ENCODE peak calls at places on chromosomes 13 and 19, in ten cellular contexts. One of them, this sample, is unnamed.

GRCh38 chr19:13143135-13143534 is 7.0 kb downstream of the STX10 start:
- DNase-seq in activated naive CD4-positive, alpha-beta T cell: no peak
- DNase-seq in HuH-7: no peak
- DNase-seq in activated effector memory CD4-positive, alpha-beta T cell treated with Interleukin-2 at 50 U/mL for 16 hours: no peak
- DNase-seq in stimulated activated effector memory CD8-positive, alpha-beta T cell treated with anti-CD3 and anti-CD28 coated beads, Interleukin-12 subunit alpha, Interleukin-12 subunit beta, amount 100 ng/mL, for 72 hours: no peak
- DNase-seq in substantia nigra: no peak
- DNase-seq in CD4-positive, CD25-positive, alpha-beta regulatory T cell: no peak
- DNase-seq in activated T-helper 1 cell treated with anti-CD3 and anti-CD28 coated beads, Interleukin-12 subunit alpha, Interleukin-12 subunit beta, Interleukin-2, Interleukin-4 antibody, amounts not matched to agents 30 ng/mL and 10 ng/mL and 1 ng/mL, durations not matched to agents 14 hours and 24 hours and 36 hours: no peak
- DNase-seq in fibroblast of gingiva: peak
- DNase-seq in mesendoderm: no peak
- DNase-seq in this sample: no peak

GRCh38 chr19:39307822-39308530 is 11.8 kb downstream of the IFNL1 start:
- DNase-seq in HuH-7: no peak
- DNase-seq in stimulated activated effector memory CD8-positive, alpha-beta T cell treated with anti-CD3 and anti-CD28 coated beads, Interleukin-12 subunit alpha, Interleukin-12 subunit beta, amount 100 ng/mL, for 72 hours: no peak
- DNase-seq in activated naive CD4-positive, alpha-beta T cell: no peak
- DNase-seq in activated T-helper 1 cell treated with anti-CD3 and anti-CD28 coated beads, Interleukin-12 subunit alpha, Interleukin-12 subunit beta, Interleukin-2, Interleukin-4 antibody, amounts not matched to agents 30 ng/mL and 10 ng/mL and 1 ng/mL, durations not matched to agents 14 hours and 24 hours and 36 hours: no peak
- DNase-seq in substantia nigra: no peak
- DNase-seq in mesendoderm: peak
- DNase-seq in CD4-positive, CD25-positive, alpha-beta regulatory T cell: no peak
- DNase-seq in activated effector memory CD4-positive, alpha-beta T cell treated with Interleukin-2 at 50 U/mL for 16 hours: no peak
- DNase-seq in fibroblast of gingiva: no peak
- DNase-seq in this sample: no peak

GRCh38 chr19:5045956-5046338 is 77.0 kb downstream of the KDM4B start:
- DNase-seq in CD4-positive, CD25-positive, alpha-beta regulatory T cell: no peak
- DNase-seq in mesendoderm: no peak
- DNase-seq in HuH-7: peak
- DNase-seq in activated effector memory CD4-positive, alpha-beta T cell treated with Interleukin-2 at 50 U/mL for 16 hours: no peak
- DNase-seq in stimulated activated effector memory CD8-positive, alpha-beta T cell treated with anti-CD3 and anti-CD28 coated beads, Interleukin-12 subunit alpha, Interleukin-12 subunit beta, amount 100 ng/mL, for 72 hours: no peak
- DNase-seq in fibroblast of gingiva: no peak
- DNase-seq in activated naive CD4-positive, alpha-beta T cell: no peak
- DNase-seq in activated T-helper 1 cell treated with anti-CD3 and anti-CD28 coated beads, Interleukin-12 subunit alpha, Interleukin-12 subunit beta, Interleukin-2, Interleukin-4 antibody, amounts not matched to agents 30 ng/mL and 10 ng/mL and 1 ng/mL, durations not matched to agents 14 hours and 24 hours and 36 hours: no peak
- DNase-seq in substantia nigra: no peak
- DNase-seq in this sample: no peak

GRCh38 chr19:46784262-46785053 is 3.9 kb downstream of the SLC1A5 start:
- DNase-seq in CD4-positive, CD25-positive, alpha-beta regulatory T cell: peak
- DNase-seq in activated T-helper 1 cell treated with anti-CD3 and anti-CD28 coated beads, Interleukin-12 subunit alpha, Interleukin-12 subunit beta, Interleukin-2, Interleukin-4 antibody, amounts not matched to agents 30 ng/mL and 10 ng/mL and 1 ng/mL, durations not matched to agents 14 hours and 24 hours and 36 hours: peak
- DNase-seq in substantia nigra: no peak
- DNase-seq in activated naive CD4-positive, alpha-beta T cell: peak
- DNase-seq in stimulated activated effector memory CD8-positive, alpha-beta T cell treated with anti-CD3 and anti-CD28 coated beads, Interleukin-12 subunit alpha, Interleukin-12 subunit beta, amount 100 ng/mL, for 72 hours: peak
- DNase-seq in mesendoderm: peak
- DNase-seq in activated effector memory CD4-positive, alpha-beta T cell treated with Interleukin-2 at 50 U/mL for 16 hours: peak
- DNase-seq in HuH-7: peak
- DNase-seq in fibroblast of gingiva: peak
- DNase-seq in this sample: no peak

GRCh38 chr19:10533656-10534386 is 9.9 kb upstream of the ATG4D start:
- DNase-seq in HuH-7: no peak
- DNase-seq in fibroblast of gingiva: peak
- DNase-seq in substantia nigra: no peak
- DNase-seq in activated T-helper 1 cell treated with anti-CD3 and anti-CD28 coated beads, Interleukin-12 subunit alpha, Interleukin-12 subunit beta, Interleukin-2, Interleukin-4 antibody, amounts not matched to agents 30 ng/mL and 10 ng/mL and 1 ng/mL, durations not matched to agents 14 hours and 24 hours and 36 hours: no peak
- DNase-seq in activated naive CD4-positive, alpha-beta T cell: no peak
- DNase-seq in stimulated activated effector memory CD8-positive, alpha-beta T cell treated with anti-CD3 and anti-CD28 coated beads, Interleukin-12 subunit alpha, Interleukin-12 subunit beta, amount 100 ng/mL, for 72 hours: no peak
- DNase-seq in CD4-positive, CD25-positive, alpha-beta regulatory T cell: no peak
- DNase-seq in activated effector memory CD4-positive, alpha-beta T cell treated with Interleukin-2 at 50 U/mL for 16 hours: no peak
- DNase-seq in mesendoderm: no peak
- DNase-seq in this sample: no peak

GRCh38 chr19:15263361-15263985 is 31.2 kb upstream of the EPHX3 start:
- DNase-seq in substantia nigra: no peak
- DNase-seq in HuH-7: no peak
- DNase-seq in mesendoderm: no peak
- DNase-seq in activated naive CD4-positive, alpha-beta T cell: no peak
- DNase-seq in fibroblast of gingiva: no peak
- DNase-seq in activated effector memory CD4-positive, alpha-beta T cell treated with Interleukin-2 at 50 U/mL for 16 hours: no peak
- DNase-seq in CD4-positive, CD25-positive, alpha-beta regulatory T cell: no peak
- DNase-seq in activated T-helper 1 cell treated with anti-CD3 and anti-CD28 coated beads, Interleukin-12 subunit alpha, Interleukin-12 subunit beta, Interleukin-2, Interleukin-4 antibody, amounts not matched to agents 30 ng/mL and 10 ng/mL and 1 ng/mL, durations not matched to agents 14 hours and 24 hours and 36 hours: no peak
- DNase-seq in stimulated activated effector memory CD8-positive, alpha-beta T cell treated with anti-CD3 and anti-CD28 coated beads, Interleukin-12 subunit alpha, Interleukin-12 subunit beta, amount 100 ng/mL, for 72 hours: no peak
- DNase-seq in this sample: no peak

GRCh38 chr19:38713227-38713649 is 31.0 kb downstream of the CAPN12 start:
- DNase-seq in CD4-positive, CD25-positive, alpha-beta regulatory T cell: no peak
- DNase-seq in activated T-helper 1 cell treated with anti-CD3 and anti-CD28 coated beads, Interleukin-12 subunit alpha, Interleukin-12 subunit beta, Interleukin-2, Interleukin-4 antibody, amounts not matched to agents 30 ng/mL and 10 ng/mL and 1 ng/mL, durations not matched to agents 14 hours and 24 hours and 36 hours: no peak
- DNase-seq in stimulated activated effector memory CD8-positive, alpha-beta T cell treated with anti-CD3 and anti-CD28 coated beads, Interleukin-12 subunit alpha, Interleukin-12 subunit beta, amount 100 ng/mL, for 72 hours: no peak
- DNase-seq in activated effector memory CD4-positive, alpha-beta T cell treated with Interleukin-2 at 50 U/mL for 16 hours: no peak
- DNase-seq in substantia nigra: peak
- DNase-seq in fibroblast of gingiva: peak
- DNase-seq in mesendoderm: no peak
- DNase-seq in HuH-7: no peak
- DNase-seq in activated naive CD4-positive, alpha-beta T cell: no peak
- DNase-seq in this sample: no peak

GRCh38 chr19:56367829-56368711 is 25.3 kb downstream of the ZNF582 start:
- DNase-seq in substantia nigra: peak
- DNase-seq in HuH-7: peak
- DNase-seq in activated effector memory CD4-positive, alpha-beta T cell treated with Interleukin-2 at 50 U/mL for 16 hours: peak
- DNase-seq in CD4-positive, CD25-positive, alpha-beta regulatory T cell: peak
- DNase-seq in mesendoderm: peak
- DNase-seq in fibroblast of gingiva: peak
- DNase-seq in activated naive CD4-positive, alpha-beta T cell: peak
- DNase-seq in stimulated activated effector memory CD8-positive, alpha-beta T cell treated with anti-CD3 and anti-CD28 coated beads, Interleukin-12 subunit alpha, Interleukin-12 subunit beta, amount 100 ng/mL, for 72 hours: peak
- DNase-seq in activated T-helper 1 cell treated with anti-CD3 and anti-CD28 coated beads, Interleukin-12 subunit alpha, Interleukin-12 subunit beta, Interleukin-2, Interleukin-4 antibody, amounts not matched to agents 30 ng/mL and 10 ng/mL and 1 ng/mL, durations not matched to agents 14 hours and 24 hours and 36 hours: peak
- DNase-seq in this sample: peak

GRCh38 chr13:27923794-27924528 is 4.2 kb downstream of the PDX1 start:
- DNase-seq in CD4-positive, CD25-positive, alpha-beta regulatory T cell: no peak
- DNase-seq in activated T-helper 1 cell treated with anti-CD3 and anti-CD28 coated beads, Interleukin-12 subunit alpha, Interleukin-12 subunit beta, Interleukin-2, Interleukin-4 antibody, amounts not matched to agents 30 ng/mL and 10 ng/mL and 1 ng/mL, durations not matched to agents 14 hours and 24 hours and 36 hours: no peak
- DNase-seq in activated effector memory CD4-positive, alpha-beta T cell treated with Interleukin-2 at 50 U/mL for 16 hours: no peak
- DNase-seq in HuH-7: no peak
- DNase-seq in stimulated activated effector memory CD8-positive, alpha-beta T cell treated with anti-CD3 and anti-CD28 coated beads, Interleukin-12 subunit alpha, Interleukin-12 subunit beta, amount 100 ng/mL, for 72 hours: peak
- DNase-seq in substantia nigra: no peak
- DNase-seq in fibroblast of gingiva: no peak
- DNase-seq in mesendoderm: no peak
- DNase-seq in activated naive CD4-positive, alpha-beta T cell: no peak
- DNase-seq in this sample: no peak

GRCh38 chr19:14843169-14843568 is 5.6 kb downstream of the OR7A10 start:
- DNase-seq in stimulated activated effector memory CD8-positive, alpha-beta T cell treated with anti-CD3 and anti-CD28 coated beads, Interleukin-12 subunit alpha, Interleukin-12 subunit beta, amount 100 ng/mL, for 72 hours: no peak
- DNase-seq in CD4-positive, CD25-positive, alpha-beta regulatory T cell: no peak
- DNase-seq in substantia nigra: no peak
- DNase-seq in HuH-7: no peak
- DNase-seq in fibroblast of gingiva: no peak
- DNase-seq in activated T-helper 1 cell treated with anti-CD3 and anti-CD28 coated beads, Interleukin-12 subunit alpha, Interleukin-12 subunit beta, Interleukin-2, Interleukin-4 antibody, amounts not matched to agents 30 ng/mL and 10 ng/mL and 1 ng/mL, durations not matched to agents 14 hours and 24 hours and 36 hours: no peak
- DNase-seq in activated naive CD4-positive, alpha-beta T cell: no peak
- DNase-seq in activated effector memory CD4-positive, alpha-beta T cell treated with Interleukin-2 at 50 U/mL for 16 hours: no peak
- DNase-seq in mesendoderm: no peak
- DNase-seq in this sample: no peak

GRCh38 chr13:101489635-101490034 is 37.2 kb downstream of the ITGBL1 start:
- DNase-seq in CD4-positive, CD25-positive, alpha-beta regulatory T cell: no peak
- DNase-seq in HuH-7: no peak
- DNase-seq in fibroblast of gingiva: no peak
- DNase-seq in activated T-helper 1 cell treated with anti-CD3 and anti-CD28 coated beads, Interleukin-12 subunit alpha, Interleukin-12 subunit beta, Interleukin-2, Interleukin-4 antibody, amounts not matched to agents 30 ng/mL and 10 ng/mL and 1 ng/mL, durations not matched to agents 14 hours and 24 hours and 36 hours: no peak
- DNase-seq in stimulated activated effector memory CD8-positive, alpha-beta T cell treated with anti-CD3 and anti-CD28 coated beads, Interleukin-12 subunit alpha, Interleukin-12 subunit beta, amount 100 ng/mL, for 72 hours: no peak
- DNase-seq in substantia nigra: no peak
- DNase-seq in mesendoderm: no peak
- DNase-seq in activated effector memory CD4-positive, alpha-beta T cell treated with Interleukin-2 at 50 U/mL for 16 hours: no peak
- DNase-seq in activated naive CD4-positive, alpha-beta T cell: no peak
- DNase-seq in this sample: no peak

GRCh38 chr13:110444226-110444653 is 117.3 kb downstream of the RAB20 start:
- DNase-seq in mesendoderm: no peak
- DNase-seq in stimulated activated effector memory CD8-positive, alpha-beta T cell treated with anti-CD3 and anti-CD28 coated beads, Interleukin-12 subunit alpha, Interleukin-12 subunit beta, amount 100 ng/mL, for 72 hours: no peak
- DNase-seq in substantia nigra: no peak
- DNase-seq in activated T-helper 1 cell treated with anti-CD3 and anti-CD28 coated beads, Interleukin-12 subunit alpha, Interleukin-12 subunit beta, Interleukin-2, Interleukin-4 antibody, amounts not matched to agents 30 ng/mL and 10 ng/mL and 1 ng/mL, durations not matched to agents 14 hours and 24 hours and 36 hours: no peak
- DNase-seq in fibroblast of gingiva: peak
- DNase-seq in HuH-7: no peak
- DNase-seq in CD4-positive, CD25-positive, alpha-beta regulatory T cell: no peak
- DNase-seq in activated naive CD4-positive, alpha-beta T cell: no peak
- DNase-seq in activated effector memory CD4-positive, alpha-beta T cell treated with Interleukin-2 at 50 U/mL for 16 hours: no peak
- DNase-seq in this sample: no peak

GRCh38 chr19:39941615-39942507 is 7.4 kb upstream of the FCGBP start:
- DNase-seq in activated T-helper 1 cell treated with anti-CD3 and anti-CD28 coated beads, Interleukin-12 subunit alpha, Interleukin-12 subunit beta, Interleukin-2, Interleukin-4 antibody, amounts not matched to agents 30 ng/mL and 10 ng/mL and 1 ng/mL, durations not matched to agents 14 hours and 24 hours and 36 hours: peak
- DNase-seq in activated effector memory CD4-positive, alpha-beta T cell treated with Interleukin-2 at 50 U/mL for 16 hours: peak
- DNase-seq in mesendoderm: no peak
- DNase-seq in CD4-positive, CD25-positive, alpha-beta regulatory T cell: peak
- DNase-seq in fibroblast of gingiva: no peak
- DNase-seq in activated naive CD4-positive, alpha-beta T cell: no peak
- DNase-seq in stimulated activated effector memory CD8-positive, alpha-beta T cell treated with anti-CD3 and anti-CD28 coated beads, Interleukin-12 subunit alpha, Interleukin-12 subunit beta, amount 100 ng/mL, for 72 hours: peak
- DNase-seq in HuH-7: no peak
- DNase-seq in substantia nigra: no peak
- DNase-seq in this sample: no peak

GRCh38 chr13:51192348-51192747 is 29.9 kb upstream of the FAM124A start:
- DNase-seq in stimulated activated effector memory CD8-positive, alpha-beta T cell treated with anti-CD3 and anti-CD28 coated beads, Interleukin-12 subunit alpha, Interleukin-12 subunit beta, amount 100 ng/mL, for 72 hours: no peak
- DNase-seq in HuH-7: no peak
- DNase-seq in activated effector memory CD4-positive, alpha-beta T cell treated with Interleukin-2 at 50 U/mL for 16 hours: no peak
- DNase-seq in fibroblast of gingiva: no peak
- DNase-seq in activated naive CD4-positive, alpha-beta T cell: no peak
- DNase-seq in CD4-positive, CD25-positive, alpha-beta regulatory T cell: no peak
- DNase-seq in substantia nigra: no peak
- DNase-seq in activated T-helper 1 cell treated with anti-CD3 and anti-CD28 coated beads, Interleukin-12 subunit alpha, Interleukin-12 subunit beta, Interleukin-2, Interleukin-4 antibody, amounts not matched to agents 30 ng/mL and 10 ng/mL and 1 ng/mL, durations not matched to agents 14 hours and 24 hours and 36 hours: no peak
- DNase-seq in mesendoderm: no peak
- DNase-seq in this sample: no peak

GRCh38 chr19:44998025-44998424 is 3.2 kb upstream of the RELB start:
- DNase-seq in activated T-helper 1 cell treated with anti-CD3 and anti-CD28 coated beads, Interleukin-12 subunit alpha, Interleukin-12 subunit beta, Interleukin-2, Interleukin-4 antibody, amounts not matched to agents 30 ng/mL and 10 ng/mL and 1 ng/mL, durations not matched to agents 14 hours and 24 hours and 36 hours: no peak
- DNase-seq in HuH-7: no peak
- DNase-seq in fibroblast of gingiva: no peak
- DNase-seq in mesendoderm: no peak
- DNase-seq in CD4-positive, CD25-positive, alpha-beta regulatory T cell: no peak
- DNase-seq in stimulated activated effector memory CD8-positive, alpha-beta T cell treated with anti-CD3 and anti-CD28 coated beads, Interleukin-12 subunit alpha, Interleukin-12 subunit beta, amount 100 ng/mL, for 72 hours: no peak
- DNase-seq in substantia nigra: no peak
- DNase-seq in activated effector memory CD4-positive, alpha-beta T cell treated with Interleukin-2 at 50 U/mL for 16 hours: no peak
- DNase-seq in activated naive CD4-positive, alpha-beta T cell: no peak
- DNase-seq in this sample: no peak

GRCh38 chr13:102845289-102845629 is 573 bp upstream of the ERCC5 start:
- DNase-seq in substantia nigra: no peak
- DNase-seq in activated naive CD4-positive, alpha-beta T cell: no peak
- DNase-seq in HuH-7: no peak
- DNase-seq in activated T-helper 1 cell treated with anti-CD3 and anti-CD28 coated beads, Interleukin-12 subunit alpha, Interleukin-12 subunit beta, Interleukin-2, Interleukin-4 antibody, amounts not matched to agents 30 ng/mL and 10 ng/mL and 1 ng/mL, durations not matched to agents 14 hours and 24 hours and 36 hours: no peak
- DNase-seq in stimulated activated effector memory CD8-positive, alpha-beta T cell treated with anti-CD3 and anti-CD28 coated beads, Interleukin-12 subunit alpha, Interleukin-12 subunit beta, amount 100 ng/mL, for 72 hours: no peak
- DNase-seq in activated effector memory CD4-positive, alpha-beta T cell treated with Interleukin-2 at 50 U/mL for 16 hours: no peak
- DNase-seq in fibroblast of gingiva: no peak
- DNase-seq in mesendoderm: no peak
- DNase-seq in CD4-positive, CD25-positive, alpha-beta regulatory T cell: no peak
- DNase-seq in this sample: no peak

GRCh38 chr19:53877361-53877766 is 4.6 kb upstream of the PRKCG start:
- DNase-seq in HuH-7: no peak
- DNase-seq in activated T-helper 1 cell treated with anti-CD3 and anti-CD28 coated beads, Interleukin-12 subunit alpha, Interleukin-12 subunit beta, Interleukin-2, Interleukin-4 antibody, amounts not matched to agents 30 ng/mL and 10 ng/mL and 1 ng/mL, durations not matched to agents 14 hours and 24 hours and 36 hours: peak
- DNase-seq in fibroblast of gingiva: no peak
- DNase-seq in mesendoderm: no peak
- DNase-seq in CD4-positive, CD25-positive, alpha-beta regulatory T cell: peak
- DNase-seq in substantia nigra: no peak
- DNase-seq in stimulated activated effector memory CD8-positive, alpha-beta T cell treated with anti-CD3 and anti-CD28 coated beads, Interleukin-12 subunit alpha, Interleukin-12 subunit beta, amount 100 ng/mL, for 72 hours: no peak
- DNase-seq in activated naive CD4-positive, alpha-beta T cell: no peak
- DNase-seq in activated effector memory CD4-positive, alpha-beta T cell treated with Interleukin-2 at 50 U/mL for 16 hours: no peak
- DNase-seq in this sample: no peak

GRCh38 chr19:39499082-39499642 is 415 bp downstream of the DLL3 start:
- DNase-seq in activated T-helper 1 cell treated with anti-CD3 and anti-CD28 coated beads, Interleukin-12 subunit alpha, Interleukin-12 subunit beta, Interleukin-2, Interleukin-4 antibody, amounts not matched to agents 30 ng/mL and 10 ng/mL and 1 ng/mL, durations not matched to agents 14 hours and 24 hours and 36 hours: no peak
- DNase-seq in CD4-positive, CD25-positive, alpha-beta regulatory T cell: no peak
- DNase-seq in substantia nigra: no peak
- DNase-seq in mesendoderm: peak
- DNase-seq in HuH-7: no peak
- DNase-seq in stimulated activated effector memory CD8-positive, alpha-beta T cell treated with anti-CD3 and anti-CD28 coated beads, Interleukin-12 subunit alpha, Interleukin-12 subunit beta, amount 100 ng/mL, for 72 hours: no peak
- DNase-seq in fibroblast of gingiva: no peak
- DNase-seq in activated naive CD4-positive, alpha-beta T cell: no peak
- DNase-seq in activated effector memory CD4-positive, alpha-beta T cell treated with Interleukin-2 at 50 U/mL for 16 hours: no peak
- DNase-seq in this sample: no peak

GRCh38 chr19:18729933-18730530 is 46.6 kb downstream of the CRTC1 start:
- DNase-seq in activated naive CD4-positive, alpha-beta T cell: no peak
- DNase-seq in stimulated activated effector memory CD8-positive, alpha-beta T cell treated with anti-CD3 and anti-CD28 coated beads, Interleukin-12 subunit alpha, Interleukin-12 subunit beta, amount 100 ng/mL, for 72 hours: no peak
- DNase-seq in activated effector memory CD4-positive, alpha-beta T cell treated with Interleukin-2 at 50 U/mL for 16 hours: no peak
- DNase-seq in HuH-7: no peak
- DNase-seq in CD4-positive, CD25-positive, alpha-beta regulatory T cell: no peak
- DNase-seq in mesendoderm: no peak
- DNase-seq in substantia nigra: no peak
- DNase-seq in fibroblast of gingiva: no peak
- DNase-seq in activated T-helper 1 cell treated with anti-CD3 and anti-CD28 coated beads, Interleukin-12 subunit alpha, Interleukin-12 subunit beta, Interleukin-2, Interleukin-4 antibody, amounts not matched to agents 30 ng/mL and 10 ng/mL and 1 ng/mL, durations not matched to agents 14 hours and 24 hours and 36 hours: no peak
- DNase-seq in this sample: no peak

GRCh38 chr19:18373892-18374629 is 11.9 kb upstream of the GDF15 start:
- DNase-seq in fibroblast of gingiva: peak
- DNase-seq in activated effector memory CD4-positive, alpha-beta T cell treated with Interleukin-2 at 50 U/mL for 16 hours: peak
- DNase-seq in HuH-7: peak
- DNase-seq in activated naive CD4-positive, alpha-beta T cell: no peak
- DNase-seq in stimulated activated effector memory CD8-positive, alpha-beta T cell treated with anti-CD3 and anti-CD28 coated beads, Interleukin-12 subunit alpha, Interleukin-12 subunit beta, amount 100 ng/mL, for 72 hours: peak
- DNase-seq in activated T-helper 1 cell treated with anti-CD3 and anti-CD28 coated beads, Interleukin-12 subunit alpha, Interleukin-12 subunit beta, Interleukin-2, Interleukin-4 antibody, amounts not matched to agents 30 ng/mL and 10 ng/mL and 1 ng/mL, durations not matched to agents 14 hours and 24 hours and 36 hours: peak
- DNase-seq in CD4-positive, CD25-positive, alpha-beta regulatory T cell: peak
- DNase-seq in substantia nigra: peak
- DNase-seq in mesendoderm: peak
- DNase-seq in this sample: peak

GRCh38 chr19:15841875-15842569 is 26.6 kb upstream of the OR10H1 start:
- DNase-seq in CD4-positive, CD25-positive, alpha-beta regulatory T cell: no peak
- DNase-seq in activated T-helper 1 cell treated with anti-CD3 and anti-CD28 coated beads, Interleukin-12 subunit alpha, Interleukin-12 subunit beta, Interleukin-2, Interleukin-4 antibody, amounts not matched to agents 30 ng/mL and 10 ng/mL and 1 ng/mL, durations not matched to agents 14 hours and 24 hours and 36 hours: no peak
- DNase-seq in fibroblast of gingiva: no peak
- DNase-seq in mesendoderm: no peak
- DNase-seq in substantia nigra: no peak
- DNase-seq in stimulated activated effector memory CD8-positive, alpha-beta T cell treated with anti-CD3 and anti-CD28 coated beads, Interleukin-12 subunit alpha, Interleukin-12 subunit beta, amount 100 ng/mL, for 72 hours: no peak
- DNase-seq in activated naive CD4-positive, alpha-beta T cell: no peak
- DNase-seq in activated effector memory CD4-positive, alpha-beta T cell treated with Interleukin-2 at 50 U/mL for 16 hours: no peak
- DNase-seq in HuH-7: peak
- DNase-seq in this sample: no peak

GRCh38 chr13:41061075-41061913 is at the start of gene WBP4:
- DNase-seq in fibroblast of gingiva: peak
- DNase-seq in stimulated activated effector memory CD8-positive, alpha-beta T cell treated with anti-CD3 and anti-CD28 coated beads, Interleukin-12 subunit alpha, Interleukin-12 subunit beta, amount 100 ng/mL, for 72 hours: peak
- DNase-seq in substantia nigra: peak
- DNase-seq in activated naive CD4-positive, alpha-beta T cell: peak
- DNase-seq in CD4-positive, CD25-positive, alpha-beta regulatory T cell: peak
- DNase-seq in mesendoderm: peak
- DNase-seq in HuH-7: peak
- DNase-seq in activated T-helper 1 cell treated with anti-CD3 and anti-CD28 coated beads, Interleukin-12 subunit alpha, Interleukin-12 subunit beta, Interleukin-2, Interleukin-4 antibody, amounts not matched to agents 30 ng/mL and 10 ng/mL and 1 ng/mL, durations not matched to agents 14 hours and 24 hours and 36 hours: peak
- DNase-seq in activated effector memory CD4-positive, alpha-beta T cell treated with Interleukin-2 at 50 U/mL for 16 hours: peak
- DNase-seq in this sample: peak

GRCh38 chr13:49494645-49495044 is 1.1 kb upstream of the PHF11 start:
- DNase-seq in mesendoderm: no peak
- DNase-seq in CD4-positive, CD25-positive, alpha-beta regulatory T cell: no peak
- DNase-seq in activated T-helper 1 cell treated with anti-CD3 and anti-CD28 coated beads, Interleukin-12 subunit alpha, Interleukin-12 subunit beta, Interleukin-2, Interleukin-4 antibody, amounts not matched to agents 30 ng/mL and 10 ng/mL and 1 ng/mL, durations not matched to agents 14 hours and 24 hours and 36 hours: no peak
- DNase-seq in activated naive CD4-positive, alpha-beta T cell: no peak
- DNase-seq in substantia nigra: no peak
- DNase-seq in fibroblast of gingiva: no peak
- DNase-seq in HuH-7: no peak
- DNase-seq in stimulated activated effector memory CD8-positive, alpha-beta T cell treated with anti-CD3 and anti-CD28 coated beads, Interleukin-12 subunit alpha, Interleukin-12 subunit beta, amount 100 ng/mL, for 72 hours: no peak
- DNase-seq in activated effector memory CD4-positive, alpha-beta T cell treated with Interleukin-2 at 50 U/mL for 16 hours: no peak
- DNase-seq in this sample: no peak

GRCh38 chr13:98480915-98481510 is 95.9 kb downstream of the STK24 start:
- DNase-seq in substantia nigra: no peak
- DNase-seq in CD4-positive, CD25-positive, alpha-beta regulatory T cell: no peak
- DNase-seq in activated naive CD4-positive, alpha-beta T cell: no peak
- DNase-seq in fibroblast of gingiva: no peak
- DNase-seq in activated effector memory CD4-positive, alpha-beta T cell treated with Interleukin-2 at 50 U/mL for 16 hours: no peak
- DNase-seq in HuH-7: no peak
- DNase-seq in activated T-helper 1 cell treated with anti-CD3 and anti-CD28 coated beads, Interleukin-12 subunit alpha, Interleukin-12 subunit beta, Interleukin-2, Interleukin-4 antibody, amounts not matched to agents 30 ng/mL and 10 ng/mL and 1 ng/mL, durations not matched to agents 14 hours and 24 hours and 36 hours: no peak
- DNase-seq in mesendoderm: no peak
- DNase-seq in stimulated activated effector memory CD8-positive, alpha-beta T cell treated with anti-CD3 and anti-CD28 coated beads, Interleukin-12 subunit alpha, Interleukin-12 subunit beta, amount 100 ng/mL, for 72 hours: peak
- DNase-seq in this sample: no peak

GRCh38 chr19:43469160-43469480 is 3.7 kb upstream of the LYPD3 start:
- DNase-seq in fibroblast of gingiva: peak
- DNase-seq in substantia nigra: no peak
- DNase-seq in CD4-positive, CD25-positive, alpha-beta regulatory T cell: no peak
- DNase-seq in mesendoderm: no peak
- DNase-seq in stimulated activated effector memory CD8-positive, alpha-beta T cell treated with anti-CD3 and anti-CD28 coated beads, Interleukin-12 subunit alpha, Interleukin-12 subunit beta, amount 100 ng/mL, for 72 hours: no peak
- DNase-seq in HuH-7: no peak
- DNase-seq in activated naive CD4-positive, alpha-beta T cell: no peak
- DNase-seq in activated T-helper 1 cell treated with anti-CD3 and anti-CD28 coated beads, Interleukin-12 subunit alpha, Interleukin-12 subunit beta, Interleukin-2, Interleukin-4 antibody, amounts not matched to agents 30 ng/mL and 10 ng/mL and 1 ng/mL, durations not matched to agents 14 hours and 24 hours and 36 hours: no peak
- DNase-seq in activated effector memory CD4-positive, alpha-beta T cell treated with Interleukin-2 at 50 U/mL for 16 hours: no peak
- DNase-seq in this sample: no peak

GRCh38 chr13:66558511-66558910 is 671.6 kb downstream of the PCDH9 start:
- DNase-seq in substantia nigra: no peak
- DNase-seq in activated naive CD4-positive, alpha-beta T cell: no peak
- DNase-seq in HuH-7: no peak
- DNase-seq in stimulated activated effector memory CD8-positive, alpha-beta T cell treated with anti-CD3 and anti-CD28 coated beads, Interleukin-12 subunit alpha, Interleukin-12 subunit beta, amount 100 ng/mL, for 72 hours: no peak
- DNase-seq in activated T-helper 1 cell treated with anti-CD3 and anti-CD28 coated beads, Interleukin-12 subunit alpha, Interleukin-12 subunit beta, Interleukin-2, Interleukin-4 antibody, amounts not matched to agents 30 ng/mL and 10 ng/mL and 1 ng/mL, durations not matched to agents 14 hours and 24 hours and 36 hours: no peak
- DNase-seq in CD4-positive, CD25-positive, alpha-beta regulatory T cell: no peak
- DNase-seq in mesendoderm: peak
- DNase-seq in activated effector memory CD4-positive, alpha-beta T cell treated with Interleukin-2 at 50 U/mL for 16 hours: no peak
- DNase-seq in fibroblast of gingiva: peak
- DNase-seq in this sample: no peak

GRCh38 chr13:64075543-64076271 is 2660.1 kb upstream of the PCDH20 start:
- DNase-seq in fibroblast of gingiva: no peak
- DNase-seq in substantia nigra: no peak
- DNase-seq in mesendoderm: no peak
- DNase-seq in activated effector memory CD4-positive, alpha-beta T cell treated with Interleukin-2 at 50 U/mL for 16 hours: no peak
- DNase-seq in HuH-7: peak
- DNase-seq in stimulated activated effector memory CD8-positive, alpha-beta T cell treated with anti-CD3 and anti-CD28 coated beads, Interleukin-12 subunit alpha, Interleukin-12 subunit beta, amount 100 ng/mL, for 72 hours: no peak
- DNase-seq in activated naive CD4-positive, alpha-beta T cell: no peak
- DNase-seq in activated T-helper 1 cell treated with anti-CD3 and anti-CD28 coated beads, Interleukin-12 subunit alpha, Interleukin-12 subunit beta, Interleukin-2, Interleukin-4 antibody, amounts not matched to agents 30 ng/mL and 10 ng/mL and 1 ng/mL, durations not matched to agents 14 hours and 24 hours and 36 hours: no peak
- DNase-seq in CD4-positive, CD25-positive, alpha-beta regulatory T cell: no peak
- DNase-seq in this sample: no peak

GRCh38 chr19:35120492-35120891 is 4.9 kb downstream of the FXYD3 start:
- DNase-seq in fibroblast of gingiva: peak
- DNase-seq in CD4-positive, CD25-positive, alpha-beta regulatory T cell: no peak
- DNase-seq in mesendoderm: no peak
- DNase-seq in stimulated activated effector memory CD8-positive, alpha-beta T cell treated with anti-CD3 and anti-CD28 coated beads, Interleukin-12 subunit alpha, Interleukin-12 subunit beta, amount 100 ng/mL, for 72 hours: no peak
- DNase-seq in HuH-7: no peak
- DNase-seq in activated naive CD4-positive, alpha-beta T cell: no peak
- DNase-seq in substantia nigra: no peak
- DNase-seq in activated effector memory CD4-positive, alpha-beta T cell treated with Interleukin-2 at 50 U/mL for 16 hours: no peak
- DNase-seq in activated T-helper 1 cell treated with anti-CD3 and anti-CD28 coated beads, Interleukin-12 subunit alpha, Interleukin-12 subunit beta, Interleukin-2, Interleukin-4 antibody, amounts not matched to agents 30 ng/mL and 10 ng/mL and 1 ng/mL, durations not matched to agents 14 hours and 24 hours and 36 hours: no peak
- DNase-seq in this sample: no peak

This sample was measured in dorsolateral prefrontal cortex.